ENCODE peak calls at places on chromosomes 13 and 19, in four cellular contexts. J is type B pancreatic cell, G is T-cell, B is HEK293T. C is an unnamed sample.

GRCh38 chr19:16969127-16969526 is 57.5 kb downstream of the CPAMD8 start:
- DNase-seq in J (no peak), G (no peak), B (no peak), C (peak)

GRCh38 chr13:102724923-102725322 is 30.1 kb upstream of the METTL21C start:
- DNase-seq in J (no peak), G (no peak), B (peak), C (no peak)

GRCh38 chr13:35764359-35765015 is 288.0 kb upstream of the MAB21L1 start:
- DNase-seq in J (no peak), G (no peak), B (no peak), C (no peak)

GRCh38 chr13:24997367-24997967 is 98.5 kb upstream of the PABPC3 start:
- DNase-seq in J (no peak), G (no peak), B (peak), C (no peak)

GRCh38 chr19:19460761-19461265 is 54.5 kb downstream of the TSSK6 start:
- DNase-seq in J (no peak), G (peak), B (no peak), C (no peak)

GRCh38 chr13:90070362-90070761 is 1277.1 kb upstream of the MIR17HG start:
- DNase-seq in J (no peak), G (no peak), B (no peak), C (no peak)

GRCh38 chr13:109271991-109272454 is 514.4 kb downstream of the IRS2 start:
- DNase-seq in J (no peak), G (no peak), B (no peak), C (no peak)

GRCh38 chr13:33322474-33322827 is 36.9 kb upstream of the STARD13 start:
- DNase-seq in J (no peak), G (no peak), B (no peak), C (no peak)

GRCh38 chr13:31878495-31878894 is 139.2 kb downstream of the RXFP2 start:
- DNase-seq in J (no peak), G (no peak), B (no peak), C (no peak)

GRCh38 chr19:52923782-52924593 is 760 bp upstream of the ZNF888 start:
- DNase-seq in J (no peak), G (no peak), B (no peak), C (no peak)

GRCh38 chr13:43757266-43757665 is 29.5 kb downstream of the ENOX1 start:
- DNase-seq in J (no peak), G (no peak), B (no peak), C (no peak)

GRCh38 chr13:50529154-50529882 is 314.2 kb downstream of the DLEU7 start:
- DNase-seq in J (no peak), G (no peak), B (peak), C (peak)

GRCh38 chr19:32767951-32768679 is 48.5 kb downstream of the TDRD12 start:
- DNase-seq in J (no peak), G (no peak), B (no peak), C (no peak)

GRCh38 chr13:99796175-99796819 is 175.3 kb downstream of the ZIC5 start:
- DNase-seq in J (no peak), G (no peak), B (peak), C (no peak)

GRCh38 chr13:44244288-44244687 is 129.3 kb upstream of the SERP2 start:
- DNase-seq in J (no peak), G (no peak), B (no peak), C (no peak)

GRCh38 chr19:32677657-32678056 is 2.0 kb downstream of the RGS9BP start:
- DNase-seq in J (no peak), G (no peak), B (no peak), C (no peak)

GRCh38 chr13:50576156-50576555 is 267.3 kb downstream of the DLEU7 start:
- DNase-seq in J (no peak), G (no peak), B (no peak), C (no peak)

GRCh38 chr19:29770653-29771052 is 41.1 kb upstream of the CCNE1 start:
- DNase-seq in J (no peak), G (no peak), B (no peak), C (no peak)

GRCh38 chr19:6501740-6502648 is at the start of gene TUBB4A:
- DNase-seq in J (no peak), G (no peak), B (peak), C (no peak)

GRCh38 chr13:73168226-73168992 is 109.6 kb downstream of the KLF5 start:
- DNase-seq in J (no peak), G (no peak), B (no peak), C (no peak)

GRCh38 chr13:50617134-50617721 is 226.3 kb downstream of the DLEU7 start:
- DNase-seq in J (no peak), G (no peak), B (no peak), C (no peak)

GRCh38 chr19:48845384-48845783 is 9.1 kb upstream of the HSD17B14 start:
- DNase-seq in J (no peak), G (no peak), B (no peak), C (no peak)

GRCh38 chr13:51834581-51835158 is 10.3 kb downstream of the TMEM272 start:
- DNase-seq in J (no peak), G (no peak), B (no peak), C (no peak)

GRCh38 chr19:16000024-16000687 is 51.3 kb downstream of the OR10H4 start:
- DNase-seq in J (no peak), G (no peak), B (no peak), C (peak)

GRCh38 chr19:31140717-31141116 is 208.5 kb downstream of the TSHZ3 start:
- DNase-seq in J (no peak), G (no peak), B (no peak), C (no peak)

GRCh38 chr19:40232479-40232878 is 6.0 kb upstream of the CCNP start:
- DNase-seq in J (no peak), G (no peak), B (no peak), C (no peak)

GRCh38 chr13:76266566-76266965 is 619.6 kb downstream of the KCTD12 start:
- DNase-seq in J (no peak), G (no peak), B (no peak), C (no peak)

GRCh38 chr19:10501971-10502523 is 1.1 kb downstream of the KEAP1 start:
- DNase-seq in J (peak), G (no peak), B (peak), C (peak)

GRCh38 chr13:27381601-27382000 is 42.8 kb upstream of the GTF3A start:
- DNase-seq in J (no peak), G (no peak), B (no peak), C (no peak)

GRCh38 chr19:30116530-30116929 is 174.5 kb downstream of the URI1 start:
- DNase-seq in J (no peak), G (no peak), B (no peak), C (no peak)

GRCh38 chr13:48232420-48233096 is 448 bp upstream of the ITM2B start:
- DNase-seq in J (no peak), G (no peak), B (no peak), C (no peak)

GRCh38 chr13:56886398-56886797 is 254.3 kb upstream of the PRR20A start:
- DNase-seq in J (no peak), G (no peak), B (no peak), C (no peak)

GRCh38 chr13:23467048-23467931 is 33.8 kb upstream of the SACS start:
- DNase-seq in J (no peak), G (no peak), B (no peak), C (no peak)

GRCh38 chr19:7497292-7497691 is 8.5 kb upstream of the PEX11G start:
- DNase-seq in J (no peak), G (no peak), B (peak), C (no peak)

GRCh38 chr13:76965759-76966421 is 17.6 kb downstream of the ACOD1 start:
- DNase-seq in J (no peak), G (no peak), B (peak), C (no peak)

GRCh38 chr19:2157452-2157851 is 6.1 kb upstream of the AP3D1 start:
- DNase-seq in J (no peak), G (no peak), B (no peak), C (no peak)

GRCh38 chr13:20401958-20402856 is 123.5 kb downstream of the CRYL1 start:
- DNase-seq in J (peak), G (no peak), B (no peak), C (peak)

GRCh38 chr19:42246143-42246868 is 3.9 kb upstream of the GSK3A start:
- DNase-seq in J (no peak), G (no peak), B (peak), C (no peak)

GRCh38 chr19:41324921-41325639 is 15.1 kb downstream of the CCDC97 start:
- DNase-seq in J (no peak), G (no peak), B (no peak), C (no peak)